ENCODE peak calls at places on chromosomes 6 and 20, in nine cellular contexts. H is ovary, K is prostate gland, V is vagina, L is HCT116, Y is adrenal gland, N is testis, M is body of pancreas, C is breast epithelium. E is an unnamed sample.

GRCh38 chr6:52221302-52221701 is 23.0 kb downstream of the IL17F start:
- DNase-seq in H (no peak), K (no peak), V (no peak), L (no peak), Y (no peak), N (no peak), M (no peak), C (no peak), E (no peak)

GRCh38 chr6:18501313-18502013 is 114.3 kb downstream of the RNF144B start:
- DNase-seq in H (no peak), K (no peak), V (no peak), L (no peak), Y (peak), N (peak), M (peak), C (peak), E (no peak)

GRCh38 chr20:9149796-9150195 is 80.9 kb downstream of the PLCB4 start:
- DNase-seq in H (no peak), K (no peak), V (no peak), L (no peak), Y (no peak), N (no peak), M (no peak), C (no peak), E (no peak)

GRCh38 chr20:1299522-1299921 is 29.4 kb downstream of the SDCBP2 start:
- DNase-seq in H (no peak), K (no peak), V (no peak), L (peak), Y (no peak), N (no peak), M (no peak), C (no peak), E (peak)

GRCh38 chr6:137690029-137690428 is 177.0 kb upstream of the TNFAIP3 start:
- DNase-seq in H (no peak), K (no peak), V (no peak), L (no peak), Y (no peak), N (no peak), M (no peak), C (no peak), E (no peak)

GRCh38 chr6:162856885-162857284 is 129.1 kb downstream of the PACRG start:
- DNase-seq in H (no peak), K (peak), V (no peak), L (peak), Y (peak), N (peak), M (peak), C (peak), E (no peak)

GRCh38 chr6:117338567-117338966 is 73.2 kb downstream of the VGLL2 start:
- DNase-seq in H (no peak), K (no peak), V (no peak), L (no peak), Y (peak), N (no peak), M (no peak), C (no peak), E (no peak)

GRCh38 chr6:28867078-28867414 is 56.7 kb downstream of the TRIM27 start:
- DNase-seq in H (no peak), K (no peak), V (no peak), L (no peak), Y (no peak), N (peak), M (peak), C (no peak), E (peak)

GRCh38 chr6:33172307-33173227 is 19.7 kb downstream of the COL11A2 start:
- DNase-seq in H (no peak), K (peak), V (no peak), L (peak), Y (no peak), N (no peak), M (no peak), C (no peak), E (no peak)

GRCh38 chr6:105250523-105250922 is 70.7 kb upstream of the POPDC3 start:
- DNase-seq in H (no peak), K (no peak), V (no peak), L (no peak), Y (no peak), N (no peak), M (no peak), C (no peak), E (no peak)

GRCh38 chr20:57022306-57022705 is 244.1 kb downstream of the BMP7 start:
- DNase-seq in H (no peak), K (no peak), V (no peak), L (peak), Y (no peak), N (no peak), M (no peak), C (no peak), E (no peak)

GRCh38 chr6:91166271-91166670 is 579.4 kb upstream of the MAP3K7 start:
- DNase-seq in H (no peak), K (no peak), V (no peak), L (no peak), Y (no peak), N (no peak), M (no peak), C (no peak), E (no peak)

GRCh38 chr6:145147559-145147958 is 587.8 kb downstream of the EPM2A start:
- DNase-seq in H (no peak), K (no peak), V (no peak), L (no peak), Y (no peak), N (no peak), M (no peak), C (no peak), E (no peak)

GRCh38 chr6:11500008-11500407 is 37.5 kb upstream of the TMEM170B start:
- DNase-seq in H (no peak), K (no peak), V (no peak), L (no peak), Y (no peak), N (no peak), M (no peak), C (no peak), E (no peak)

GRCh38 chr6:90541221-90541620 is 45.7 kb downstream of the MAP3K7 start:
- DNase-seq in H (no peak), K (no peak), V (no peak), L (no peak), Y (no peak), N (no peak), M (no peak), C (no peak), E (no peak)

GRCh38 chr6:56806368-56806767 is 148.5 kb upstream of the BEND6 start:
- DNase-seq in H (no peak), K (no peak), V (no peak), L (no peak), Y (no peak), N (no peak), M (no peak), C (no peak), E (no peak)

GRCh38 chr6:2810092-2810671 is 31.5 kb downstream of the SERPINB1 start:
- DNase-seq in H (no peak), K (no peak), V (no peak), L (peak), Y (no peak), N (no peak), M (peak), C (no peak), E (no peak)
- TF ChIP-seq POLR2A in H (no peak), K (no peak), V (no peak), L (no peak), Y (no peak), N (no peak), M (no peak), C (no peak), E (no peak)

GRCh38 chr20:34110025-34111013 is 1.7 kb downstream of the EIF2S2 start:
- DNase-seq in H (no peak), K (no peak), V (no peak), L (no peak), Y (no peak), N (no peak), M (no peak), C (no peak), E (peak)
- TF ChIP-seq POLR2A in H (no peak), K (no peak), V (no peak), L (no peak), Y (no peak), N (no peak), M (no peak), C (no peak), E (no peak)

GRCh38 chr20:62390306-62391164 is 3.6 kb downstream of the RPS21 start:
- DNase-seq in H (no peak), K (no peak), V (no peak), L (no peak), Y (peak), N (no peak), M (no peak), C (no peak), E (no peak)
- TF ChIP-seq POLR2A in H (no peak), K (no peak), V (no peak), L (no peak), Y (no peak), N (no peak), M (no peak), C (no peak), E (no peak)

DNA sequence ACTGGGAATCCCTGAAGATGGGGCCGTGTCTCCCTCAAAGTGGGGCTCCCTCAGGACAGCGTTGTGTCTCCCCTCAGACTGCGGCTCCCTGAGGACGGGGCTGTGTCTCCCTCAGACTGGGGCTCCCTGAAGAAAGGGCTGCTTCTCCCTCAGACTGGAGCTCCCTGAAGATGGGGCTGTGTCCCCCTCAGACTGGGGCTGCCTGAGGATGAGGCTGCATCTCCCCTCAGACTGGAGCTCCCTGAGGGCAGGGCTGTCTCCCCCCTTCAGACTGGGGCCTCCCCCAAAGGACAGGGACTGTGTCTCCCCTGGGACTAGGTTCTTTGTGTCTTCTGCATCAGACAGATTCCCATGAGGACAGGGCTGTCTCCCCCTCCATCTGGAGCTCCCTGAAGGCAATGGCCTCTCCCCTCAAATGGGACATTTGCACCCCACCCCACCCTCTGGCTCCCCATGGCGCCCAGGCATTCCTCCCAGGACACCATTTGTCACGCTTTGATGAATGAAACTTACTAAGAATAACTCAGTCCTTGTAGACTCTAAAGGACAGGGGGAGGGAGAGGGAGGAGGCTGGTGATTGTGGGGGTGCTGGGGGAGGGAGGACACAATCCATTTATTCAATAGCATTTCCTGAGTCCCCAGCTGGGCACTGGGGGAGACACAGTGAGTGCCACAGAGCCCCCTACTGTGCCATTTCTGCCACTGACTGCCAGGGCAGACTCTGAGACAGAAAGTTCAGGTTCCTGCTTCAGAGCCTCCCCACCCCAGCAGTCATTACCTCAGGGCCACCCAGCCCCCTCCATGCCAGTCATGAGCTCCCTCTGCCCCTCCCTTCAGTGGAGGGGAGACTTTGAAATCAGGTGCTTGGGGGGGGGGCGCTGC is 122.4 kb downstream of the MRPL14 start:
- DNase-seq in H (no peak), K (no peak), V (no peak), L (no peak), Y (peak), N (no peak), M (peak), C (no peak), E (peak)
- TF ChIP-seq POLR2A in H (no peak), K (no peak), V (no peak), L (no peak), Y (no peak), N (no peak), M (no peak), C (no peak), E (peak)

DNA sequence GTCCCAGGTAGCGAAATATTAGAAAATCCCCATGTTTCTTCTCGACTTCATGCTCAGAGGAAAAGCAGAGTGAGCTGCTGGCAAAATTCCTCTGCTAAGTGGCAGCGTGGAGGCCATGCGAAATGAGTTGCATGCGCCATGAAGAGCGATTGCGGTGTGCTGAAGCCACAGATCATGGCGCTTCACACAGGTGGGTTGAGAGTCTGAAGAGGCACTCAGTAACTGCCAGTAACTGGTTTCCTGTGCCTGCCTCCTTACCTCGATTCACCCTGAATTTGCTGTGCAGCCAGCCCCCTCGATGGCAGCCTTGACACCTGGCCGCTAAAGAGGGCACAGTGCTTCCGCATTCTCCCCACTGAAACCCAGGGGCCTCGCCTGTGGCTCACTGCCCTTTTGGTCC is 301.5 kb downstream of the NRN1 start:
- DNase-seq in H (no peak), K (no peak), V (no peak), L (no peak), Y (no peak), N (no peak), M (no peak), C (no peak), E (no peak)
- TF ChIP-seq POLR2A in H (no peak), K (no peak), V (no peak), L (no peak), Y (no peak), N (no peak), M (no peak), C (no peak), E (no peak)

GRCh38 chr6:35052694-35053565 is 88.2 kb downstream of the TCP11 start:
- DNase-seq in H (peak), K (no peak), V (no peak), L (no peak), Y (peak), N (peak), M (peak), C (peak), E (peak)

GRCh38 chr6:35050988-35051330 is 90.2 kb downstream of the TCP11 start:
- DNase-seq in H (no peak), K (no peak), V (no peak), L (no peak), Y (peak), N (no peak), M (no peak), C (no peak), E (no peak)

GRCh38 chr6:35051393-35051792 is 89.7 kb downstream of the TCP11 start:
- DNase-seq in H (no peak), K (no peak), V (no peak), L (no peak), Y (no peak), N (no peak), M (no peak), C (no peak), E (no peak)

GRCh38 chr6:35053701-35054100 is 87.4 kb downstream of the TCP11 start:
- DNase-seq in H (no peak), K (no peak), V (no peak), L (no peak), Y (no peak), N (no peak), M (no peak), C (no peak), E (no peak)

GRCh38 chr6:35051997-35052583 is 89.0 kb downstream of the TCP11 start:
- DNase-seq in H (no peak), K (no peak), V (no peak), L (no peak), Y (no peak), N (no peak), M (no peak), C (no peak), E (no peak)
- TF ChIP-seq POLR2A in H (no peak), K (no peak), V (no peak), L (no peak), Y (no peak), N (no peak), M (no peak), C (no peak), E (no peak)

DNA sequence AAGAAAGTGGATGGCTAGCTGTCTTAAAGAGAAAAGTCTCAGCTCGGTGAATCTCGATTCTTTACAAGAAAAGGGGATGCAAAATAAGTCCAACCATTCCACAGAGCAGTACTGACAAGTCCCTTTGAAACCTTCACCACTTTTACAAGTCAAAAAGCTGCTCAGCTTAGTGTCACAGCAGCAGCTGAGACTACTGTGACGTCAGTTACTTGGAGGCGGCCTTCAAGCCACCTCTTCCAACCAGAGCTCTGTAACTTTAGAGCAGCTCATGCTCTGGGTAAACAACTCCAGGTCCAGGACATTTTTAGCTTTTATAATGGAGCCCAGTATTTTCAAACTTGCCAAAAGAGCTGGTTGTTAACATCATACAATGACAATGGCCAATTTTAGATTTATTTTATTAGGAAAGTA is at the start of gene KIAA0408:
- DNase-seq in H (peak), K (peak), V (no peak), L (no peak), Y (peak), N (peak), M (peak), C (no peak), E (no peak)
- TF ChIP-seq POLR2A in H (no peak), K (no peak), V (no peak), L (no peak), Y (no peak), N (no peak), M (no peak), C (no peak), E (no peak)

GRCh38 chr6:166152660-166153059 is 15.0 kb downstream of the TBXT start:
- DNase-seq in H (no peak), K (no peak), V (no peak), L (no peak), Y (no peak), N (no peak), M (no peak), C (no peak), E (no peak)
- TF ChIP-seq POLR2A in H (no peak), K (no peak), V (no peak), L (no peak), Y (no peak), N (no peak), M (no peak), C (no peak), E (no peak)

GRCh38 chr6:43383021-43383667 is 13.7 kb upstream of the ZNF318 start:
- DNase-seq in H (no peak), K (no peak), V (no peak), L (no peak), Y (no peak), N (no peak), M (no peak), C (no peak), E (no peak)
- TF ChIP-seq POLR2A in H (no peak), K (no peak), V (no peak), L (no peak), Y (no peak), N (no peak), M (no peak), C (no peak), E (no peak)